ENCODE peak calls at places on chromosome 16, in four cellular contexts. R, H, N and B are unnamed samples.

GRCh38 chr16:89656435-89657121 is 930 bp downstream of the CHMP1A start:
- DNase-seq in R (no peak), H (no peak), N (no peak), B (no peak)

GRCh38 chr16:30519120-30520049 is 7.0 kb downstream of the ZNF768 start:
- DNase-seq in R (no peak), H (no peak), N (no peak), B (no peak)

GRCh38 chr16:49015189-49015540 is 266.5 kb downstream of the CBLN1 start:
- DNase-seq in R (no peak), H (no peak), N (no peak), B (no peak)

GRCh38 chr16:2675714-2676113 is 6.6 kb upstream of the KCTD5 start:
- DNase-seq in R (no peak), H (no peak), N (peak), B (peak)

GRCh38 chr16:49000594-49000993 is 281.0 kb downstream of the CBLN1 start:
- DNase-seq in R (no peak), H (no peak), N (no peak), B (peak)

GRCh38 chr16:4314532-4315184 is 1.2 kb upstream of the GLIS2 start:
- DNase-seq in R (no peak), H (peak), N (peak), B (peak)

GRCh38 chr16:23807028-23807427 is 28.8 kb upstream of the PRKCB start:
- DNase-seq in R (no peak), H (no peak), N (no peak), B (no peak)

GRCh38 chr16:74862743-74863244 is 88.2 kb upstream of the FA2H start:
- DNase-seq in R (no peak), H (peak), N (peak), B (peak)

GRCh38 chr16:50302472-50303005 is 36.2 kb downstream of the ADCY7 start:
- DNase-seq in R (no peak), H (no peak), N (no peak), B (no peak)

GRCh38 chr16:75288596-75289120 is 37.2 kb upstream of the BCAR1 start:
- DNase-seq in R (no peak), H (no peak), N (no peak), B (no peak)

GRCh38 chr16:1509307-1510221 is 16.4 kb downstream of the TELO2 start:
- DNase-seq in R (no peak), H (no peak), N (no peak), B (no peak)
- H3K4me3 ChIP-seq in R (no peak), H (no peak), N (no peak), B (no peak)

GRCh38 chr16:17602678-17603077 is 131.9 kb upstream of the XYLT1 start:
- DNase-seq in R (no peak), H (no peak), N (no peak), B (no peak)
- TF ChIP-seq CTCF in R (no peak), H (no peak), N (no peak), B (no peak)

DNA sequence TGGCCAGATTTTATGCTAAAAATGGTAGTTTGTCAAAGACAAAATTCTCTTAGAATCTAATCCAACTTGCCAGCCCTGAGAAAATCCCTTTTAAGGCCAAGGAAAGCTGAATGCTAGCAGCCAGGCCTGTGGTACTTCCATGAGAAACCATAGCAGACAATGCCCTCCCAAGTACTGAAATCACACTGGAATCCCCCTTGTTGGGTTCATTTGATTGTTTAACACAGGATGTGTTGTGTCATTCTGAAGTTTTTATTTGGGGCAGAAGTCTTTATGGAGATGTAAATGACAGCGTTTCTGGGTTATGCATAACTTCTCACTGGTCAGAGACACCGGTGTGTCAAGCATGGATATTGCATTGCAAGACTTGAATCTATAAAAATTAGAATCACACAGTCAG is 6.0 kb upstream of the ARL2BP start:
- DNase-seq in R (no peak), H (no peak), N (peak), B (no peak)
- H3K4me3 ChIP-seq in R (no peak), H (no peak), N (no peak), B (no peak)

GRCh38 chr16:10618710-10619209 is 38.4 kb upstream of the EMP2 start:
- DNase-seq in R (no peak), H (no peak), N (no peak), B (peak)

GRCh38 chr16:10617662-10618420 is 37.4 kb upstream of the EMP2 start:
- DNase-seq in R (no peak), H (no peak), N (no peak), B (peak)

GRCh38 chr16:10616395-10616743 is 36.0 kb upstream of the EMP2 start:
- DNase-seq in R (no peak), H (no peak), N (no peak), B (no peak)

GRCh38 chr16:10614685-10615084 is 34.3 kb upstream of the EMP2 start:
- DNase-seq in R (no peak), H (no peak), N (no peak), B (no peak)

DNA sequence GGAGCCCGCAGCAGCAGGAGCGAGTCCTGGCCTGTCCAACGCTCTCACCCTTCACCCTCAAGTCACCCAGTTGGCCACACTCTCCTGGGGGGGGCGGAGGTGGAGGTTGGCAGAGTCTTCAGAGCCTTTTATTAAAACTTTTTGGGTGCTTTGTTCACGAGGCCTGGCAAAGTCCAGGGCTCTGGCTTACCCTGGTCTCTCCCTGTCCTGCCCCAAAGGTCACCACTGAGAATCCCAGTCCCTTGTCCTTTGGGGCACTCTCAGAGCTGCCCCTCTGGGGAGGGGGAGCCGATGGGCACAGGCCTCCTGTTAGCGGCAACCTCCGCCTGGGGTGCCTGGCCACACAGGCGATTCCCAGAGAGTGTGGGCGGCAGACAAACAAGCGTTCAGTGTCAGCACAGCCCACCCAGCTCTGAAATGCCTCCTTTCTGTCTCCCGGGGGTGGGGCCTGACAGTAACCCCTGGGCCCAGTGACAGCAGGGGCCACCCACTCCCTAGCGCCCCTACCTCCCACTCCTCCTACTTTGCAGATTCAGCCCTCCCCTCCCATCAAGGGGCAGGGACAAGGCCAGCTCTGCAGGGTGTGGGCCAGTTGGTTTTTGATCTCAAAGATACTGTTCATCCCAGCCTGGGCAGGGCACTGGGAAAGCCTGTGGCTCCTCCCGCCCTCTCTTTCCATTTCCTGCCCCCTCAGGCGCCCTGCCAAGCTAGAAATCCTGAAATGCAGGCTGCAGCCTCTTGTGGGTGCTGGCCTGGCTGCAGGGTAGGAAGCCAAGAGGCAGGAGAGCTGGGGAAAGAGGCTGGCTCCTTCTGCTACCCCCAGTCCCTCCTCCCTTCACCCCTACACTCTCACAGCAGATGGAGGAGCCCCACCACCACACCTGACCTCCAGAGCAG is 36.6 kb upstream of the EMP2 start:
- DNase-seq in R (peak), H (peak), N (peak), B (peak)
- TF ChIP-seq CTCF in R (peak), H (peak), N (no peak), B (peak)

GRCh38 chr16:83810906-83811305 is 3.1 kb downstream of the HSBP1 start:
- DNase-seq in R (no peak), H (peak), N (no peak), B (no peak)

GRCh38 chr16:83814654-83814985 is 6.8 kb downstream of the HSBP1 start:
- DNase-seq in R (no peak), H (no peak), N (no peak), B (no peak)

GRCh38 chr16:83818276-83818675 is 10.5 kb downstream of the HSBP1 start:
- DNase-seq in R (no peak), H (no peak), N (no peak), B (no peak)

GRCh38 chr16:83817022-83817421 is 9.2 kb downstream of the HSBP1 start:
- DNase-seq in R (no peak), H (no peak), N (no peak), B (peak)

DNA sequence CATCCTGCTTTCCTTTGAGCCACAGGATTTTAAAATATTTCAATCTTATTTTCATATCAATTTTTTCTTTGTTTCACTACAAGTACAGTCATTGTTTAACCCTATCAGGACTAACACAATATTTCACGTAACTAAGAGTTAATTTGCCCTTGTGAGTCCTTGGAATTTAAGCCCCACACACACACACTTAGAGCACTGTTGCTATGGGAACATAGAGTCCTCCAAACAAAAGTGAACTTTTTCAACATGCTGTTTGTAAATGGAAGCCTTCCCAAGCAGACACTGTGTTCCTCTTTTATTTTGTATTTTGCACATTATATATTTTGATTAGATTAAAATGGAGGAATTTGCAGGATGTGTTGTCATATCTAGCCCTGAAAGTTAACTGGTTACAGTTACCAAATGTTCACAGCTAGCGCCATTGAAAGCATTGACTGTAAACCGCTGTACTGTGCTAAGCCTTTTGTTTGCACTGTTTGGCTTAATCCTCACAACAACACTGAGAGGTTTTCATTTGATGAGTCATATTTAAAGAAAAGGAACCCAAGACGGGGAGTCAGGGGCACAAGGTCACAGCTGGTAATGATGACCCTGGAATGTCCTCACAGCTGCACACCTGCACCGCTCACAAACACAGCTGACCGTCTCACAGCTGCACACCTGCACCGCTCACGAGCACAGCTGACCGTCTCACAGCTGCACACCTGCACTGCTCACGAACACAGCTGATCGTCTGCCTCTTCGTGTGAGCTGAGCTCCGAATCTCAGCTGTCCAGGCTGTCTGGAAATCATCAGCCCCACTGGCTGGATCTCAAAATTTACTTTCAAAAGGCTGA is 6.3 kb downstream of the HSBP1 start:
- DNase-seq in R (peak), H (peak), N (peak), B (peak)
- H3K4me3 ChIP-seq in R (no peak), H (peak), N (no peak), B (no peak)

GRCh38 chr16:67150833-67151396 is at the start of gene B3GNT9:
- DNase-seq in R (peak), H (peak), N (peak), B (peak)
- TF ChIP-seq CTCF in R (no peak), H (no peak), N (no peak), B (no peak)

GRCh38 chr16:20674684-20675487 is 22.6 kb downstream of the ACSM1 start:
- DNase-seq in R (no peak), H (no peak), N (peak), B (peak)
- H3K4me3 ChIP-seq in R (peak), H (peak), N (peak), B (peak)